ENCODE peak calls at places on chromosomes 4 and X, in four cellular contexts. J, B, F and N are unnamed samples.
A peak's percentile ranks its signal among the peaks of the same experiment; 100 is the strongest.

GRCh38 chr4:97923096-97923495 is 220.2 kb downstream of the STPG2 start:
- DNase-seq in J (no peak), B (no peak), F (no peak), N (no peak)

GRCh38 chr4:26028793-26029511 is 114.9 kb downstream of the SMIM20 start:
- DNase-seq in J (peak; percentile 82), B (peak; percentile 76), F (peak; percentile 75), N (no peak)

GRCh38 chrX:39814391-39814790 is 283.4 kb downstream of the BCOR start:
- DNase-seq in J (no peak), B (no peak), F (no peak), N (no peak)

GRCh38 chrX:149571770-149572169 is 15.5 kb downstream of the MAGEA9B start:
- DNase-seq in J (no peak), B (no peak), F (no peak), N (no peak)

GRCh38 chr4:181860157-181860556 is 383.0 kb upstream of the TENM3 start:
- DNase-seq in J (peak; percentile 39), B (no peak), F (no peak), N (no peak)

GRCh38 chr4:110631582-110632505 is 9.0 kb upstream of the PITX2 start:
- DNase-seq in J (peak; percentile 89), B (no peak), F (peak; percentile 49), N (peak; percentile 91)

GRCh38 chrX:8955521-8955920 is 78.4 kb downstream of the FAM9B start:
- DNase-seq in J (no peak), B (no peak), F (no peak), N (no peak)

GRCh38 chr4:13160906-13161305 is 323.2 kb downstream of the RAB28 start:
- DNase-seq in J (no peak), B (no peak), F (no peak), N (no peak)

GRCh38 chr4:102823464-102823863 is 3.9 kb downstream of the UBE2D3 start:
- DNase-seq in J (no peak), B (no peak), F (no peak), N (no peak)
- H3K4me1 ChIP-seq in J (peaks cover 17% of the 10 kb centered on the region), B (peaks cover 62% of the 10 kb centered on the region), F (peaks cover 86% of the 10 kb centered on the region), N (peaks cover 59% of the 10 kb centered on the region)

GRCh38 chr4:40480291-40480690 is 145.2 kb downstream of the CHRNA9 start:
- DNase-seq in J (no peak), B (no peak), F (no peak), N (no peak)

GRCh38 chr4:40486534-40486933 is 143.1 kb downstream of the RBM47 start:
- DNase-seq in J (no peak), B (no peak), F (no peak), N (peak; percentile 66)

GRCh38 chr4:40481977-40482376 is 146.8 kb downstream of the CHRNA9 start:
- DNase-seq in J (no peak), B (no peak), F (no peak), N (no peak)

GRCh38 chr4:40482985-40483647 is 146.5 kb downstream of the RBM47 start:
- DNase-seq in J (no peak), B (no peak), F (no peak), N (no peak)

DNA sequence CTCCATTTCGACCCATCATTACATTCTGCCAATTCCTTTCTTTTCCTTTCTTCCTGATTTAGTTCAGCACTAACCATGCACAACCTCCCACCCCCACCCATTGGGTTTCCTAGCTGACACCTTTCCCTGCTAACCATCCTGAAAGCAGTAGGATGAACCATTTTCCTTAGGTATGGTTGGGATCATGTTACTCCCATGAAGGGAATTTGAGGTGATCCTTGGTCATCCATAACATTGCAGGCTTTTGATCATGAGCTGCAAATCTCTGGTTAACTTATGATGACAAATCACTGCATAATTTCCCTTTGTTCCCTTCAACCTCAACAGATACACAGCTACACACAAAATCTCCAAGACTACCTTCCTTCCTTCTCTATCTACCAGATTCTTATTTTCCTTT is 145.3 kb downstream of the RBM47 start:
- DNase-seq in J (no peak), B (no peak), F (no peak), N (no peak)
- H3K4me1 ChIP-seq in J (no peaks in the 10 kb centered on the region), B (no peaks in the 10 kb centered on the region), F (no peaks in the 10 kb centered on the region), N (peaks cover 13% of the 10 kb centered on the region)

DNA sequence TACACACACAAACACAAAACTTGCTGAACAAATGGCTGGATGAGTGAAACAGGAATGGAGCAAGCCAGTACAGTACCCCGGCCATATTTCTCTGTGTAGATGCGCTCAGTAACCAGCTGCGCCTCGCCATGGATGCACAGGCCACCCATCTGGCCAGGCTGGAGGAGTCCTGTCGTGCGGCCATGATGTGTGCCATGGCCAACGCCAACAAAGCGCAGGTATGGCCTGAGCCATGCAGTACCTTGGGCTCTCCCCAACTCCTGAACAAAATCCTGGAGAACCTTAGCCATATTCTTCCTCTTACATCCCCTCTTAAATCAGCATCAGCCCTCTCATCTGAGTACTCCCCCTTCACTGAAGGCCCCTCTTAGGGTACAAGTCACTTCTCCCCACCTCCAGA is 4.4 kb downstream of the HSD17B10 start:
- DNase-seq in J (no peak), B (no peak), F (no peak), N (no peak)
- H3K4me1 ChIP-seq in J (peaks cover 8% of the 10 kb centered on the region), B (peaks cover 5% of the 10 kb centered on the region), F (peaks cover 8% of the 10 kb centered on the region), N (peaks cover 3% of the 10 kb centered on the region)

GRCh38 chr4:30881985-30882384 is 161.8 kb downstream of the PCDH7 start:
- DNase-seq in J (no peak), B (no peak), F (no peak), N (no peak)
- H3K4me1 ChIP-seq in J (no peaks in the 10 kb centered on the region), B (no peaks in the 10 kb centered on the region), F (no peaks in the 10 kb centered on the region), N (peaks cover 9% of the 10 kb centered on the region)

GRCh38 chr4:30862176-30862575 is 142.0 kb downstream of the PCDH7 start:
- DNase-seq in J (no peak), B (no peak), F (no peak), N (no peak)
- H3K4me1 ChIP-seq in J (peaks cover 2% of the 10 kb centered on the region), B (no peaks in the 10 kb centered on the region), F (peaks cover 36% of the 10 kb centered on the region), N (peaks cover 12% of the 10 kb centered on the region)

GRCh38 chr4:101931619-101932018 is 141.1 kb downstream of the BANK1 start:
- DNase-seq in J (no peak), B (no peak), F (no peak), N (no peak)
- H3K4me1 ChIP-seq in J (no peaks in the 10 kb centered on the region), B (no peaks in the 10 kb centered on the region), F (no peaks in the 10 kb centered on the region), N (no peaks in the 10 kb centered on the region)

DNA sequence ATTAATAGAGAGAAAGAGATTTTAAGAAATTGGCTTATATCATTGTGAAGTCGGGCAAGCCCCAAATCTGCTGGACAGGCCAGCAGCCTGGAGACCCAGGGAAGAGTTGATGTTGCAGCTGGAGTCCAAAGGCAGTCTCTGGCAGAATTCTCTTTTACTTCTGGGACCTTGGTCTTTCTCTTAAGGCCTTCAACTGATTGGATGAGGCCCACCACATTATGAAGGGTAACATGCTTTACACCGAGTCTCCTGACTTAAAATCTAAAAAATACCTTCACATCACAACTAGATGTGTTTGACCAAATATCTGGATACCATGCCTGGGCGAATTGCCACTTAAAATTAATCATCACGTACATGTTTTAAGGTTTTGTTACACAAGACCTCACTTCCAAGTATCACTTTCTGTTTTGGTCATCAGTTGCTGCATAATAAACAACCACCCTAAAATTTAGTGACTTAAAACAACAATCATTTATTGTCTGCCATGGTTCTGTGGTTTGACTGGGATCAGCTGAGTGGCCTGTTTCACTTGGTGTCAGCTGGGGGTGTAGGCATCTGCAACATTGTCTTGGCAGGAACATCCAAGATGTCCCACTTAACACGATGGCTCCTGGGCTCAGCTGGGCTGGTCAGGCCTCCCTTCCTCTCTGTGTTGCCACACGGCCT is 3.4 kb downstream of the CD38 start:
- DNase-seq in J (no peak), B (no peak), F (no peak), N (no peak)
- H3K4me1 ChIP-seq in J (peaks cover 10% of the 10 kb centered on the region), B (peaks cover 14% of the 10 kb centered on the region), F (peaks cover 37% of the 10 kb centered on the region), N (no peaks in the 10 kb centered on the region)

DNA sequence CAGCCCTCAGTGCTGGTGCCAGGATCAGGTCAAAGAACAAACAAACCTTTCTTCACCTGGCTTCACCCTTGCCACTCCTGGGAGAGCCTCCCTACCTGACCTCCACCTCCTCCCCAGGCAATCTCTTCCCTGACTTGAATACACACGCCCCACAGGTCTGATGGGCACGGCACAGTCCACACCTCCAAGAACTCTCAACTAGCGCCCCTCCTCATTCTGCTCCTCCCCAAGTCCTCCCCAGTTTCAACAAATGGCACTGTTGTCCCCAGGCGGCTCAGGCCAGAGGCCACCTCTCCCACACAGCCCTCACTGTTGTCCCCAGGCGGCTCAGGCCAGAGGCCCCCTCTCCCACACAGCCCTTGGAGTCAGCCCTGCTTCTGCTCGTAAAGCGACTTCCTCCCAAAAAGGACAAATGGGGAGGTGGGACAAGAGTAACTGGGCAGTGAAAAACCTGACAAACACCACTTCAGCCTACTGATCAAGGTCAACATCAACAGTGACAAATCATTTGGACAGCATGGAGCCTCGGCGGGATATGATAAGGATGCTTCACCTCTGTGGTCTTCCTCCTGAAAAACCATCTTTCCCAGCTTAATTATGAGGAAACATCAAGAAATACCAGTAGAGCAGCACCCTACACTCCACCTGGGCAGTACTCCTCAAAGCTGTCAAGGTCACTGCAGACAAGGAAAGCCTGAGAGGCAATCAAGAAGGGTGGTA is 2.9 kb downstream of the LETM1 start:
- DNase-seq in J (no peak), B (no peak), F (no peak), N (no peak)
- H3K4me1 ChIP-seq in J (peaks cover 12% of the 10 kb centered on the region), B (peaks cover 48% of the 10 kb centered on the region), F (peaks cover 76% of the 10 kb centered on the region), N (no peaks in the 10 kb centered on the region)

DNA sequence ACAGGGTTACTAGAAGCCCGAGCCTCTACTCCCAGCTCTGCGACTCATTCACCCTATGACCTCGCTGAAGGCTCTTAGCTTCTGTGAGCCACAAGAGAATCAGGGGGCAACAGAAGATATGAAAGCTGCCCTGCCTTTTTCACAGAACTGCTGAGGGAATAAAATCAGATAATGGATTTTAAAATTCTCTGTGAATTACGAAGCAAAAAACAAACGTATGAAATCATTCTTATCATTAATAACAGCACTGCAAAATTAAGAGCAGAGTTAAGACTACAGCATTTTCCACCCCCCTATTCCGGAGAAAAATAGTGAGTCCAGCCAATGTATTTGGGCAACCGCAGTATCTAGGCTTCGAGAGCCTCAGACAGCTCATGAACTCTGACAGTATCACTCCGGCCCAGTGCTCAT is 33.5 kb downstream of the AFAP1 start:
- DNase-seq in J (no peak), B (no peak), F (no peak), N (no peak)
- H3K4me1 ChIP-seq in J (peaks cover 84% of the 10 kb centered on the region), B (peaks cover 78% of the 10 kb centered on the region), F (peaks cover 73% of the 10 kb centered on the region), N (no peaks in the 10 kb centered on the region)